ENCODE peak calls at places on chromosomes 5 and 9, in four cellular contexts. One of them, this sample, is unnamed.

GRCh38 chr5:66009277-66009676 is 82.9 kb downstream of the ERBIN start:
- DNase-seq in A172: no peak
- DNase-seq in A549: no peak
- DNase-seq in uterus: no peak
- DNase-seq in this sample: no peak

GRCh38 chr5:73199671-73200070 is 26.7 kb downstream of the TMEM174 start:
- DNase-seq in A172: no peak
- DNase-seq in A549: no peak
- DNase-seq in uterus: no peak
- DNase-seq in this sample: no peak

GRCh38 chr9:34240021-34240420 is 61.2 kb downstream of the UBAP1 start:
- DNase-seq in A172: no peak
- DNase-seq in A549: no peak
- DNase-seq in uterus: no peak
- DNase-seq in this sample: no peak

GRCh38 chr5:79959407-79959806 is 31.7 kb downstream of the MTX3 start:
- DNase-seq in A172: no peak
- DNase-seq in A549: no peak
- DNase-seq in uterus: no peak
- DNase-seq in this sample: no peak

GRCh38 chr9:129446828-129447550 is 173.9 kb downstream of the C9orf50 start:
- DNase-seq in A172: no peak
- DNase-seq in A549: no peak
- DNase-seq in uterus: no peak
- DNase-seq in this sample: no peak

GRCh38 chr5:151222769-151223446 is 984 bp downstream of the CCDC69 start:
- DNase-seq in A172: no peak
- DNase-seq in A549: no peak
- DNase-seq in uterus: peak
- DNase-seq in this sample: no peak

GRCh38 chr5:53381-54174 is 38.4 kb upstream of the PLEKHG4B start:
- DNase-seq in A172: peak
- DNase-seq in A549: peak
- DNase-seq in uterus: no peak
- DNase-seq in this sample: no peak

GRCh38 chr5:140360681-140361479 is 886 bp downstream of the SLC4A9 start:
- DNase-seq in A172: no peak
- DNase-seq in A549: no peak
- DNase-seq in uterus: no peak
- DNase-seq in this sample: no peak

GRCh38 chr5:157476699-157477408 is 16.8 kb downstream of the NIPAL4 start:
- DNase-seq in A172: peak
- DNase-seq in A549: peak
- DNase-seq in uterus: no peak
- DNase-seq in this sample: no peak

GRCh38 chr9:88090151-88090581 is 48.1 kb downstream of the SPATA31C2 start:
- DNase-seq in A172: no peak
- DNase-seq in A549: no peak
- DNase-seq in uterus: peak
- DNase-seq in this sample: no peak

GRCh38 chr5:157312492-157312891 is 46.6 kb downstream of the CYFIP2 start:
- DNase-seq in A172: peak
- DNase-seq in A549: peak
- DNase-seq in uterus: no peak
- DNase-seq in this sample: no peak

GRCh38 chr9:128254855-128255759 is 20.7 kb downstream of the GOLGA2 start:
- DNase-seq in A172: peak
- DNase-seq in A549: peak
- DNase-seq in uterus: peak
- DNase-seq in this sample: peak

GRCh38 chr5:98700730-98701129 is 72.7 kb upstream of the RGMB start:
- DNase-seq in A172: no peak
- DNase-seq in A549: no peak
- DNase-seq in uterus: no peak
- DNase-seq in this sample: no peak

GRCh38 chr5:174355208-174355612 is 309.7 kb downstream of the NSG2 start:
- DNase-seq in A172: peak
- DNase-seq in A549: no peak
- DNase-seq in uterus: no peak
- DNase-seq in this sample: peak

GRCh38 chr9:105694320-105694847 is at the start of gene TMEM38B:
- DNase-seq in A172: peak
- DNase-seq in A549: peak
- DNase-seq in uterus: peak
- DNase-seq in this sample: peak

GRCh38 chr9:4301302-4301701 is 1.4 kb upstream of the GLIS3 start:
- DNase-seq in A172: no peak
- DNase-seq in A549: no peak
- DNase-seq in uterus: no peak
- DNase-seq in this sample: peak

GRCh38 chr5:92800360-92800759 is 780.7 kb downstream of the NR2F1-AS1 start:
- DNase-seq in A172: no peak
- DNase-seq in A549: no peak
- DNase-seq in uterus: no peak
- DNase-seq in this sample: peak

GRCh38 chr5:55232194-55232984 is 1.0 kb downstream of the CCNO start:
- DNase-seq in A172: peak
- DNase-seq in A549: peak
- DNase-seq in uterus: no peak
- DNase-seq in this sample: no peak

GRCh38 chr5:172901012-172901780 is 58.0 kb upstream of the RPL26L1 start:
- DNase-seq in A172: peak
- DNase-seq in A549: no peak
- DNase-seq in uterus: peak
- DNase-seq in this sample: no peak

GRCh38 chr5:81513982-81514381 is 120.0 kb upstream of the ACOT12 start:
- DNase-seq in A172: no peak
- DNase-seq in A549: peak
- DNase-seq in uterus: no peak
- DNase-seq in this sample: no peak

GRCh38 chr5:106331415-106331814 is 1339.3 kb downstream of the EFNA5 start:
- DNase-seq in A172: peak
- DNase-seq in A549: no peak
- DNase-seq in uterus: no peak
- DNase-seq in this sample: peak

GRCh38 chr5:148796931-148797330 is 29.5 kb upstream of the ADRB2 start:
- DNase-seq in A172: no peak
- DNase-seq in A549: no peak
- DNase-seq in uterus: no peak
- DNase-seq in this sample: no peak

GRCh38 chr5:40676643-40677333 is 2.9 kb upstream of the PTGER4 start:
- DNase-seq in A172: peak
- DNase-seq in A549: no peak
- DNase-seq in uterus: peak
- DNase-seq in this sample: peak

GRCh38 chr5:137754961-137755762 is 999 bp upstream of the HNRNPA0 start:
- DNase-seq in A172: no peak
- DNase-seq in A549: no peak
- DNase-seq in uterus: no peak
- DNase-seq in this sample: no peak

GRCh38 chr5:177369050-177369912 is 11.6 kb downstream of the RGS14 start:
- DNase-seq in A172: no peak
- DNase-seq in A549: peak
- DNase-seq in uterus: no peak
- DNase-seq in this sample: no peak

GRCh38 chr5:15683332-15683731 is 183.4 kb downstream of the FBXL7 start:
- DNase-seq in A172: no peak
- DNase-seq in A549: no peak
- DNase-seq in uterus: no peak
- DNase-seq in this sample: no peak

GRCh38 chr9:134408939-134409737 is 82.9 kb downstream of the RXRA start:
- DNase-seq in A172: no peak
- DNase-seq in A549: no peak
- DNase-seq in uterus: no peak
- DNase-seq in this sample: no peak

GRCh38 chr5:41112486-41113455 is 41.6 kb upstream of the MROH2B start:
- DNase-seq in A172: no peak
- DNase-seq in A549: no peak
- DNase-seq in uterus: no peak
- DNase-seq in this sample: no peak

GRCh38 chr5:135883441-135883840 is 12.2 kb downstream of the IL9 start:
- DNase-seq in A172: no peak
- DNase-seq in A549: no peak
- DNase-seq in uterus: no peak
- DNase-seq in this sample: no peak

GRCh38 chr9:17057729-17058128 is 77.1 kb upstream of the CNTLN start:
- DNase-seq in A172: no peak
- DNase-seq in A549: no peak
- DNase-seq in uterus: no peak
- DNase-seq in this sample: no peak

GRCh38 chr5:149217802-149218153 is 53.9 kb upstream of the AFAP1L1 start:
- DNase-seq in A172: no peak
- DNase-seq in A549: no peak
- DNase-seq in uterus: no peak
- DNase-seq in this sample: no peak

GRCh38 chr5:149561848-149562247 is 10.6 kb upstream of the CSNK1A1 start:
- DNase-seq in A172: peak
- DNase-seq in A549: peak
- DNase-seq in uterus: no peak
- DNase-seq in this sample: peak

GRCh38 chr5:143215685-143216084 is 187.8 kb downstream of the NR3C1 start:
- DNase-seq in A172: no peak
- DNase-seq in A549: no peak
- DNase-seq in uterus: no peak
- DNase-seq in this sample: no peak

GRCh38 chr5:41835625-41836024 is 34.6 kb downstream of the OXCT1 start:
- DNase-seq in A172: peak
- DNase-seq in A549: no peak
- DNase-seq in uterus: peak
- DNase-seq in this sample: peak

GRCh38 chr5:15573594-15573993 is 73.6 kb downstream of the FBXL7 start:
- DNase-seq in A172: no peak
- DNase-seq in A549: no peak
- DNase-seq in uterus: no peak
- DNase-seq in this sample: no peak

GRCh38 chr9:6924149-6924548 is 166.4 kb downstream of the KDM4C start:
- DNase-seq in A172: no peak
- DNase-seq in A549: no peak
- DNase-seq in uterus: no peak
- DNase-seq in this sample: no peak

GRCh38 chr9:129567842-129568559 is 52.9 kb downstream of the C9orf50 start:
- DNase-seq in A172: peak
- DNase-seq in A549: peak
- DNase-seq in uterus: peak
- DNase-seq in this sample: no peak

GRCh38 chr5:60687927-60688720 is 11.8 kb downstream of the DEPDC1B start:
- DNase-seq in A172: peak
- DNase-seq in A549: peak
- DNase-seq in uterus: no peak
- DNase-seq in this sample: no peak

This sample was measured in GM04504.